ENCODE peak calls at places on chromosome 18, in five cellular contexts. P is breast epithelium, E is gastrocnemius medialis, C is H1, H is body of pancreas. X is an unnamed sample.

GRCh38 chr18:46917108-46917807 is at the start of the genes KATNAL2 and PIAS2:
- DNase-seq in H (peak; percentile 75), C (peak; percentile 87), P (peak; percentile 59), E (peak; percentile 80), X (peak; percentile 74)

GRCh38 chr18:63342206-63342605 is 22.6 kb upstream of the BCL2 start:
- DNase-seq in P (no peak), H (no peak), C (peak; percentile 53), E (no peak), X (no peak)

GRCh38 chr18:12886498-12887126 is 2.6 kb upstream of the PTPN2 start:
- DNase-seq in E (no peak), C (no peak), P (no peak), H (no peak), X (no peak)

GRCh38 chr18:22822024-22822423 is 111.1 kb upstream of the RBBP8 start:
- DNase-seq in E (no peak), H (no peak), P (no peak), C (no peak), X (no peak)

GRCh38 chr18:43010611-43011010 is 104.9 kb downstream of the RIT2 start:
- DNase-seq in E (no peak), H (no peak), P (no peak), C (no peak), X (no peak)

GRCh38 chr18:80105369-80106167 is 3.5 kb upstream of the ADNP2 start:
- DNase-seq in C (no peak), E (no peak), H (no peak), P (no peak), X (no peak)

GRCh38 chr18:28432350-28432749 is 255.4 kb upstream of the CDH2 start:
- DNase-seq in H (no peak), E (no peak), C (no peak), P (no peak), X (no peak)

GRCh38 chr18:79723036-79723435 is 43.4 kb downstream of the CTDP1 start:
- DNase-seq in E (no peak), C (no peak), H (no peak), P (no peak), X (no peak)

GRCh38 chr18:28757466-28758008 is 580.6 kb upstream of the CDH2 start:
- DNase-seq in H (no peak), C (no peak), E (no peak), P (no peak), X (no peak)

GRCh38 chr18:45566025-45566740 is 49.1 kb upstream of the SLC14A2 start:
- DNase-seq in P (no peak), E (peak; percentile 23), C (no peak), H (no peak), X (peak; percentile 43)

GRCh38 chr18:69659142-69659651 is 258.5 kb downstream of the DOK6 start:
- DNase-seq in E (no peak), P (no peak), C (no peak), H (no peak), X (no peak)

GRCh38 chr18:77012120-77012519 is 120.5 kb downstream of the MBP start:
- DNase-seq in H (no peak), P (no peak), C (no peak), E (no peak), X (no peak)
- H3K36me3 ChIP-seq in H (no peaks in the 10 kb centered on the region), P (no peaks in the 10 kb centered on the region), C (no peaks in the 10 kb centered on the region), E (no peaks in the 10 kb centered on the region), X (no peaks in the 10 kb centered on the region)

DNA sequence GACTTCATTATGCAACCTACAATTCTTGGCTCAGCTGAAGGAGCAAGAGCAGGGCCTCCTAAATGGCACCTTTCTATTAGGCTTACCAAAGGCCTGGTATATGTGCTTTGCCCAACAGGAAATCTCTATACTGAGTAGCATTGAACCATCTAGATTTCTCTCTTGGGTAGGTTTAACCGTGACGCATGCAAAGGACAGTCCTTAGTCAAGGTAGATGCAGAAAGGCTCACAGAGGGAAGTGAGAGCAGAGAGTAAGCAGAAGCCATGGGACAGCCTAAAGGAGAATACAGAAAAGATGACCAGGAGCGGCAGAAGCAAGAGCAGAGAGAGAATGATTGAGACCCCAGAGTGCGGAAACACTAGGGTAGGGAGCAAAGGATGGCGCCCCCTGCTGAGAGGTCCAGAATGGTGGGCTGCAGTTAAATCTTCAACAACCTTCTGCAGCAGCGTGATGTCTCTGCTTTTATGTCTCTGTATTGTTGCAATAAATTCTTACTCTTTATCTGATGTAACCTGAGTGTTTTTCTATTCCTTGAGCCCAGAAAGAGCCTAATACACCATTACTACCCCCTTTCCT is 4.7 kb upstream of the OSBPL1A start:
- DNase-seq in P (no peak), C (peak; percentile 75), E (no peak), H (no peak), X (no peak)
- TF ChIP-seq CTCF in P (no peak), C (peak; percentile 42), E (no peak), H (no peak), X (no peak)

DNA sequence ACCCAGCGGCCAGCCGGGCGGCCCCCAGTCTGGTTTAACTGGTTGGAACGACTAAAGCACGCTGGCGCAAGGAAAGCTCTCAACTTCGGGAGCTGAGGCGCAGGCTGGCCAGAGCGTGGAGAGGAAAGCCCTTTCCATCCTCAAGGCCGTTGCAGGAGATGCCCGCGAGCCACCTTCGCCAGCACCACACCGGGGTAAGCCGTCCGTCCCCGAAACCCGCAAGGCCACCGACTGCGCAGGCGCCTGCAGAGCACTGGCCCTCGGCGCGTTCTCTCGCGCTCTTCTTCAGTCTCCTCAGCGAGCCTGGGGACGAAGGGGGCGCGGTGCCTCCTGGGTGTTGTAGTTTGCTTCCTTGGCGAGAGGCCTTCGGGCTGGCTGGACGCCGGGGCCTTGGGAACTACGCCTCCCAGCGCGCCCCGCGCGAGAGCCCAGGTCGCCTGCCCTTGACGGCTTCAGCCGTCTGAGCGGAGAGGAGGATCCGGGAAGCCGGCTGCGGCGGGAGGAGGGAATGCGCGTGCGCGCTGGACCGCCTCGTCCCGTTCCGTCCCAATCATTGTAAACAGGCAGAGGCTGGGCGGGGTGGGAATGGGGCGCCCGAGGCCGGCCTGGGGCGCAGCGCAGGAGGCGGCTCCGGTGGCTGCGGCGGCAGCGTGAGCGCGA is at the start of gene RALBP1:
- DNase-seq in E (peak; percentile 99), P (peak; percentile 100), H (peak; percentile 100), C (peak; percentile 98), X (peak; percentile 100)
- TF ChIP-seq POLR2A in E (peak; percentile 94), P (no peak), H (peak; percentile 79), C (peak; percentile 92), X (peak; percentile 59)

DNA sequence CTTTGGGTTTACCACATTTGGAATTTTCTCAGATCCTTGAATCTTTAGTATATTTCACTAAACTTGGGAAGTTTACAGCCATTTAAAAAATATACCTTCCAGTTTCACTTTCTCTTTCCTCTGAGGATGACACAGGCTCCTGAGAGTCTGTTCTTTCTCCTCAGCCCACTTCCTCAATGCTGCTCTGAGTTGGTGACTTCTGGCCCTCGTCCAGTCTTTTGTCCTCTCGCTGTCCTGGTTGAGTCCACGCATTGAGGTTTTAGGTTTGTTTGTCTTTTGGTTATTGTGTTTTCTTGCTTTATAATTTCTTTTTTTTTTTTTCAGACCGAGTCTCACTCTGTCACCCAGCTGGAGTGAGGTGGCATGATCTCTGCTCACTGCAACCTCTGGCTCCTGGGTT is 40.7 kb upstream of the GALR1 start:
- DNase-seq in H (no peak), P (no peak), C (no peak), E (peak; percentile 31), X (no peak)
- H3K36me3 ChIP-seq in H (no peaks in the 10 kb centered on the region), P (no peaks in the 10 kb centered on the region), C (no peaks in the 10 kb centered on the region), E (no peaks in the 10 kb centered on the region), X (no peaks in the 10 kb centered on the region)